ENCODE peak calls at places on chromosomes 6 and 20, in seven cellular contexts. One of them, this sample, is unnamed.

GRCh38 chr20:57663681-57664451 is 43.6 kb upstream of the ZBP1 start:
- DNase-seq in A549: no peak
- DNase-seq in stomach: no peak
- DNase-seq in esophagus muscularis mucosa: no peak
- DNase-seq in HepG2: no peak
- DNase-seq in tibial nerve: no peak
- DNase-seq in ovary: peak; percentile 30
- DNase-seq in this sample: peak; percentile 64

GRCh38 chr6:128882991-128883571 is at the start of gene LAMA2:
- DNase-seq in tibial nerve: peak; percentile 77
- DNase-seq in stomach: peak; percentile 72
- DNase-seq in A549: no peak
- DNase-seq in ovary: peak; percentile 90
- DNase-seq in HepG2: peak; percentile 7
- DNase-seq in esophagus muscularis mucosa: peak; percentile 95
- DNase-seq in this sample: peak; percentile 92

GRCh38 chr20:9903048-9903651 is 64.3 kb upstream of the PAK5 start:
- DNase-seq in A549: peak; percentile 29
- DNase-seq in HepG2: peak; percentile 40
- DNase-seq in ovary: no peak
- DNase-seq in esophagus muscularis mucosa: no peak
- DNase-seq in tibial nerve: no peak
- DNase-seq in stomach: no peak
- DNase-seq in this sample: no peak

GRCh38 chr20:53751394-53752368 is 158.0 kb upstream of the ZNF217 start:
- DNase-seq in esophagus muscularis mucosa: no peak
- DNase-seq in ovary: no peak
- DNase-seq in stomach: peak; percentile 24
- DNase-seq in HepG2: no peak
- DNase-seq in A549: peak; percentile 62
- DNase-seq in tibial nerve: no peak
- DNase-seq in this sample: no peak

GRCh38 chr20:51365670-51366069 is 176.8 kb downstream of the NFATC2 start:
- DNase-seq in stomach: no peak
- DNase-seq in A549: peak; percentile 72
- DNase-seq in esophagus muscularis mucosa: no peak
- DNase-seq in HepG2: no peak
- DNase-seq in tibial nerve: no peak
- DNase-seq in ovary: no peak
- DNase-seq in this sample: peak; percentile 40

GRCh38 chr6:104955927-104956662 is 812 bp upstream of the LIN28B start:
- DNase-seq in ovary: no peak
- DNase-seq in HepG2: peak; percentile 78
- DNase-seq in tibial nerve: no peak
- DNase-seq in esophagus muscularis mucosa: no peak
- DNase-seq in stomach: no peak
- DNase-seq in A549: peak; percentile 75
- DNase-seq in this sample: no peak

GRCh38 chr6:18488526-18489270 is 101.5 kb downstream of the RNF144B start:
- DNase-seq in esophagus muscularis mucosa: no peak
- DNase-seq in tibial nerve: no peak
- DNase-seq in ovary: no peak
- DNase-seq in A549: no peak
- DNase-seq in HepG2: no peak
- DNase-seq in stomach: no peak
- DNase-seq in this sample: no peak

GRCh38 chr6:137363805-137364138 is 130.4 kb downstream of the OLIG3 start:
- DNase-seq in stomach: no peak
- DNase-seq in HepG2: peak; percentile 44
- DNase-seq in tibial nerve: no peak
- DNase-seq in ovary: no peak
- DNase-seq in A549: no peak
- DNase-seq in esophagus muscularis mucosa: no peak
- DNase-seq in this sample: no peak

GRCh38 chr6:45679163-45679562 is 301.4 kb upstream of the SUPT3H start:
- DNase-seq in tibial nerve: no peak
- DNase-seq in stomach: no peak
- DNase-seq in HepG2: no peak
- DNase-seq in esophagus muscularis mucosa: peak; percentile 75
- DNase-seq in A549: no peak
- DNase-seq in ovary: no peak
- DNase-seq in this sample: no peak

GRCh38 chr6:48844696-48845095 is 618.4 kb downstream of the MMUT start:
- DNase-seq in A549: no peak
- DNase-seq in stomach: no peak
- DNase-seq in ovary: no peak
- DNase-seq in esophagus muscularis mucosa: no peak
- DNase-seq in tibial nerve: no peak
- DNase-seq in HepG2: no peak
- DNase-seq in this sample: no peak

GRCh38 chr6:43275782-43276179 is 22.3 kb upstream of the SLC22A7 start:
- DNase-seq in HepG2: no peak
- DNase-seq in ovary: no peak
- DNase-seq in stomach: no peak
- DNase-seq in tibial nerve: no peak
- DNase-seq in A549: no peak
- DNase-seq in esophagus muscularis mucosa: no peak
- DNase-seq in this sample: no peak

GRCh38 chr6:1749041-1749440 is 139.3 kb downstream of the FOXC1 start:
- DNase-seq in HepG2: no peak
- DNase-seq in ovary: no peak
- DNase-seq in tibial nerve: no peak
- DNase-seq in stomach: no peak
- DNase-seq in esophagus muscularis mucosa: no peak
- DNase-seq in A549: no peak
- DNase-seq in this sample: no peak

GRCh38 chr6:121382467-121383121 is 48.3 kb upstream of the TBC1D32 start:
- DNase-seq in esophagus muscularis mucosa: no peak
- DNase-seq in tibial nerve: no peak
- DNase-seq in A549: peak; percentile 12
- DNase-seq in HepG2: peak; percentile 14
- DNase-seq in stomach: no peak
- DNase-seq in ovary: no peak
- DNase-seq in this sample: no peak

GRCh38 chr6:158003910-158004695 is 22.4 kb downstream of the SYNJ2 start:
- DNase-seq in esophagus muscularis mucosa: no peak
- DNase-seq in tibial nerve: no peak
- DNase-seq in ovary: no peak
- DNase-seq in HepG2: no peak
- DNase-seq in stomach: no peak
- DNase-seq in A549: no peak
- DNase-seq in this sample: no peak

GRCh38 chr20:41078329-41078728 is 49.7 kb downstream of the TOP1 start:
- DNase-seq in ovary: no peak
- DNase-seq in stomach: no peak
- DNase-seq in esophagus muscularis mucosa: no peak
- DNase-seq in tibial nerve: no peak
- DNase-seq in A549: peak; percentile 38
- DNase-seq in HepG2: peak; percentile 77
- DNase-seq in this sample: no peak

GRCh38 chr6:90403489-90404381 is 107.1 kb upstream of the BACH2 start:
- DNase-seq in ovary: peak; percentile 77
- DNase-seq in stomach: no peak
- DNase-seq in esophagus muscularis mucosa: no peak
- DNase-seq in A549: no peak
- DNase-seq in tibial nerve: no peak
- DNase-seq in HepG2: peak; percentile 78
- DNase-seq in this sample: no peak

GRCh38 chr6:27863962-27864905 is 48.0 kb downstream of the OR2B2 start:
- DNase-seq in stomach: no peak
- DNase-seq in esophagus muscularis mucosa: no peak
- DNase-seq in A549: no peak
- DNase-seq in ovary: peak; percentile 50
- DNase-seq in HepG2: no peak
- DNase-seq in tibial nerve: no peak
- DNase-seq in this sample: no peak

GRCh38 chr20:57264151-57264792 is 2.2 kb downstream of the BMP7 start:
- DNase-seq in esophagus muscularis mucosa: no peak
- DNase-seq in tibial nerve: no peak
- DNase-seq in HepG2: peak; percentile 69
- DNase-seq in ovary: no peak
- DNase-seq in stomach: peak; percentile 73
- DNase-seq in A549: no peak
- DNase-seq in this sample: no peak

GRCh38 chr6:138162104-138162946 is 586 bp downstream of the ARFGEF3 start:
- DNase-seq in HepG2: no peak
- DNase-seq in esophagus muscularis mucosa: no peak
- DNase-seq in ovary: no peak
- DNase-seq in A549: peak; percentile 2
- DNase-seq in stomach: peak; percentile 57
- DNase-seq in tibial nerve: peak; percentile 14
- DNase-seq in this sample: no peak

GRCh38 chr6:125751334-125751916 is 2.0 kb downstream of the HEY2 start:
- DNase-seq in tibial nerve: no peak
- DNase-seq in ovary: no peak
- DNase-seq in HepG2: no peak
- DNase-seq in A549: no peak
- DNase-seq in esophagus muscularis mucosa: no peak
- DNase-seq in stomach: no peak
- DNase-seq in this sample: no peak

GRCh38 chr6:1605822-1606532 is 3.7 kb upstream of the FOXC1 start:
- DNase-seq in stomach: no peak
- DNase-seq in tibial nerve: no peak
- DNase-seq in HepG2: no peak
- DNase-seq in A549: no peak
- DNase-seq in ovary: no peak
- DNase-seq in esophagus muscularis mucosa: no peak
- DNase-seq in this sample: peak; percentile 65

GRCh38 chr6:63236398-63236817 is 25.1 kb downstream of the FKBP1C start:
- DNase-seq in A549: no peak
- DNase-seq in HepG2: no peak
- DNase-seq in stomach: no peak
- DNase-seq in tibial nerve: no peak
- DNase-seq in esophagus muscularis mucosa: no peak
- DNase-seq in ovary: no peak
- DNase-seq in this sample: no peak
- TF ChIP-seq EP300 in A549: no peak
- TF ChIP-seq EP300 in HepG2: no peak
- TF ChIP-seq EP300 in stomach: no peak
- TF ChIP-seq EP300 in tibial nerve: no peak
- TF ChIP-seq EP300 in esophagus muscularis mucosa: no peak
- TF ChIP-seq EP300 in ovary: no peak
- TF ChIP-seq EP300 in this sample: no peak

GRCh38 chr20:48171071-48171470 is 385.8 kb upstream of the SULF2 start:
- DNase-seq in ovary: peak; percentile 36
- DNase-seq in A549: no peak
- DNase-seq in esophagus muscularis mucosa: no peak
- DNase-seq in HepG2: no peak
- DNase-seq in stomach: no peak
- DNase-seq in tibial nerve: no peak
- DNase-seq in this sample: no peak
- H3K4me1 ChIP-seq in ovary: peaks cover 6% of the 10 kb centered on the region
- H3K4me1 ChIP-seq in A549: no peaks in the 10 kb centered on the region
- H3K4me1 ChIP-seq in esophagus muscularis mucosa: no peaks in the 10 kb centered on the region
- H3K4me1 ChIP-seq in HepG2: peaks cover 11% of the 10 kb centered on the region
- H3K4me1 ChIP-seq in stomach: no peaks in the 10 kb centered on the region
- H3K4me1 ChIP-seq in tibial nerve: no peaks in the 10 kb centered on the region
- H3K4me1 ChIP-seq in this sample: peaks cover 14% of the 10 kb centered on the region

DNA sequence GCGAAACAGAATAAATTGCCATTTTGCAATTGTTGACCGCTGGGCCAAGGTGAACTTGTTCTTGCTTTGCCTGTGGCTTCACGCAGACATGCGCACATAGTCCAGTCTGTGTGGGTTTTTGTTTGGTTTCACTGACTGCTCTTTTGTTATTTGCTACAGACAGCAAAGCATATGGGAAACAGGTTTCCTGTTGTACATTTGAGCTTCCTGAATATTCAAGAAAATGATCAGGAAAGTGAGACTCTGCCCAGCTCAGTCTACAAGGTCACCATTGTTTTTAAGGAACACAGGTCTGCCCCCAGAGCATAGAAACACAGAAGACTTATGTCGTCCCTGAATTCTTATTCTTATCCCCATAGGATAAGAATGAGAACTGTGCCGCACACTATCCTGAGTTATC is 55.6 kb downstream of the SASH1 start:
- DNase-seq in A549: no peak
- DNase-seq in esophagus muscularis mucosa: no peak
- DNase-seq in tibial nerve: no peak
- DNase-seq in stomach: no peak
- DNase-seq in ovary: no peak
- DNase-seq in HepG2: no peak
- DNase-seq in this sample: no peak
- TF ChIP-seq POLR2A in A549: no peak
- TF ChIP-seq POLR2A in esophagus muscularis mucosa: no peak
- TF ChIP-seq POLR2A in tibial nerve: no peak
- TF ChIP-seq POLR2A in stomach: no peak
- TF ChIP-seq POLR2A in ovary: no peak
- TF ChIP-seq POLR2A in HepG2: no peak
- TF ChIP-seq POLR2A in this sample: no peak

GRCh38 chr6:26537846-26538571 is at the start of gene HMGN4:
- DNase-seq in stomach: peak; percentile 67
- DNase-seq in HepG2: peak; percentile 92
- DNase-seq in tibial nerve: peak; percentile 64
- DNase-seq in esophagus muscularis mucosa: peak; percentile 94
- DNase-seq in ovary: peak; percentile 90
- DNase-seq in A549: peak; percentile 90
- DNase-seq in this sample: peak; percentile 94
- TF ChIP-seq EP300 in stomach: no peak
- TF ChIP-seq EP300 in HepG2: no peak
- TF ChIP-seq EP300 in tibial nerve: peak; percentile 77
- TF ChIP-seq EP300 in esophagus muscularis mucosa: no peak
- TF ChIP-seq EP300 in ovary: no peak
- TF ChIP-seq EP300 in A549: no peak
- TF ChIP-seq EP300 in this sample: no peak

GRCh38 chr6:53932502-53932901 is 137.7 kb downstream of the LRRC1 start:
- DNase-seq in A549: no peak
- DNase-seq in ovary: no peak
- DNase-seq in stomach: no peak
- DNase-seq in tibial nerve: no peak
- DNase-seq in esophagus muscularis mucosa: no peak
- DNase-seq in HepG2: no peak
- DNase-seq in this sample: no peak

GRCh38 chr6:53931086-53931485 is 136.3 kb downstream of the LRRC1 start:
- DNase-seq in stomach: no peak
- DNase-seq in A549: no peak
- DNase-seq in HepG2: no peak
- DNase-seq in ovary: no peak
- DNase-seq in tibial nerve: no peak
- DNase-seq in esophagus muscularis mucosa: no peak
- DNase-seq in this sample: no peak

GRCh38 chr6:53930330-53930729 is 135.5 kb downstream of the LRRC1 start:
- DNase-seq in A549: no peak
- DNase-seq in stomach: no peak
- DNase-seq in ovary: no peak
- DNase-seq in tibial nerve: no peak
- DNase-seq in esophagus muscularis mucosa: no peak
- DNase-seq in HepG2: no peak
- DNase-seq in this sample: no peak

GRCh38 chr6:53928641-53929339 is 134.0 kb downstream of the LRRC1 start:
- DNase-seq in HepG2: peak; percentile 40
- DNase-seq in esophagus muscularis mucosa: no peak
- DNase-seq in tibial nerve: no peak
- DNase-seq in A549: no peak
- DNase-seq in stomach: no peak
- DNase-seq in ovary: no peak
- DNase-seq in this sample: no peak

GRCh38 chr6:53929340-53930120 is 134.7 kb downstream of the LRRC1 start:
- DNase-seq in A549: no peak
- DNase-seq in HepG2: no peak
- DNase-seq in stomach: no peak
- DNase-seq in tibial nerve: no peak
- DNase-seq in ovary: no peak
- DNase-seq in esophagus muscularis mucosa: no peak
- DNase-seq in this sample: no peak
- H3K4me1 ChIP-seq in A549: no peaks in the 10 kb centered on the region
- H3K4me1 ChIP-seq in HepG2: peaks cover 6% of the 10 kb centered on the region
- H3K4me1 ChIP-seq in stomach: peaks cover 14% of the 10 kb centered on the region
- H3K4me1 ChIP-seq in tibial nerve: no peaks in the 10 kb centered on the region
- H3K4me1 ChIP-seq in ovary: no peaks in the 10 kb centered on the region
- H3K4me1 ChIP-seq in esophagus muscularis mucosa: peaks cover 22% of the 10 kb centered on the region
- H3K4me1 ChIP-seq in this sample: no peaks in the 10 kb centered on the region

GRCh38 chr6:32659856-32660595 is 6.4 kb downstream of the HLA-DQB1 start:
- DNase-seq in stomach: no peak
- DNase-seq in esophagus muscularis mucosa: no peak
- DNase-seq in A549: no peak
- DNase-seq in tibial nerve: no peak
- DNase-seq in ovary: no peak
- DNase-seq in HepG2: no peak
- DNase-seq in this sample: no peak
- TF ChIP-seq POLR2A in stomach: no peak
- TF ChIP-seq POLR2A in esophagus muscularis mucosa: no peak
- TF ChIP-seq POLR2A in A549: no peak
- TF ChIP-seq POLR2A in tibial nerve: no peak
- TF ChIP-seq POLR2A in ovary: no peak
- TF ChIP-seq POLR2A in HepG2: no peak
- TF ChIP-seq POLR2A in this sample: no peak

This sample was measured in sigmoid colon.